ENCODE peak calls at places on chromosomes 13 and 19, in seven cellular contexts. One of them, this sample, is unnamed.

GRCh38 chr19:44775676-44776240 is 1.9 kb upstream of the CBLC start:
- DNase-seq in adrenal gland: no peak
- DNase-seq in ascending aorta: no peak
- DNase-seq in thoracic aorta: no peak
- DNase-seq in RWPE1: no peak
- DNase-seq in K562: no peak
- DNase-seq in choroid plexus epithelial cell: no peak
- DNase-seq in this sample: no peak

GRCh38 chr13:24661713-24662112 is 18.5 kb upstream of the ATP12A start:
- DNase-seq in thoracic aorta: no peak
- DNase-seq in choroid plexus epithelial cell: no peak
- DNase-seq in K562: no peak
- DNase-seq in adrenal gland: no peak
- DNase-seq in RWPE1: no peak
- DNase-seq in ascending aorta: no peak
- DNase-seq in this sample: no peak

GRCh38 chr13:84352946-84353345 is 470.7 kb upstream of the SLITRK1 start:
- DNase-seq in adrenal gland: no peak
- DNase-seq in thoracic aorta: no peak
- DNase-seq in RWPE1: no peak
- DNase-seq in choroid plexus epithelial cell: peak
- DNase-seq in ascending aorta: no peak
- DNase-seq in K562: no peak
- DNase-seq in this sample: no peak

GRCh38 chr19:861756-862528 is 2.5 kb downstream of the CFD start:
- DNase-seq in RWPE1: peak
- DNase-seq in K562: peak
- DNase-seq in ascending aorta: no peak
- DNase-seq in choroid plexus epithelial cell: peak
- DNase-seq in thoracic aorta: no peak
- DNase-seq in adrenal gland: peak
- DNase-seq in this sample: peak

GRCh38 chr13:114015608-114016295 is 41.9 kb upstream of the C13orf46 start:
- DNase-seq in thoracic aorta: no peak
- DNase-seq in choroid plexus epithelial cell: peak
- DNase-seq in adrenal gland: no peak
- DNase-seq in ascending aorta: no peak
- DNase-seq in RWPE1: peak
- DNase-seq in K562: no peak
- DNase-seq in this sample: no peak

GRCh38 chr19:43290568-43291359 is 21.4 kb upstream of the PSG9 start:
- DNase-seq in RWPE1: no peak
- DNase-seq in adrenal gland: no peak
- DNase-seq in K562: no peak
- DNase-seq in thoracic aorta: no peak
- DNase-seq in choroid plexus epithelial cell: peak
- DNase-seq in ascending aorta: no peak
- DNase-seq in this sample: peak

GRCh38 chr19:46620267-46620666 is 4.6 kb downstream of the PTGIR start:
- DNase-seq in ascending aorta: no peak
- DNase-seq in adrenal gland: no peak
- DNase-seq in K562: no peak
- DNase-seq in RWPE1: no peak
- DNase-seq in thoracic aorta: no peak
- DNase-seq in choroid plexus epithelial cell: no peak
- DNase-seq in this sample: no peak

GRCh38 chr13:59236979-59237378 is 926.7 kb downstream of the DIAPH3 start:
- DNase-seq in adrenal gland: no peak
- DNase-seq in thoracic aorta: no peak
- DNase-seq in RWPE1: no peak
- DNase-seq in choroid plexus epithelial cell: no peak
- DNase-seq in ascending aorta: no peak
- DNase-seq in K562: no peak
- DNase-seq in this sample: no peak

GRCh38 chr19:35297922-35298321 is 6.0 kb downstream of the MAG start:
- DNase-seq in thoracic aorta: no peak
- DNase-seq in adrenal gland: no peak
- DNase-seq in RWPE1: no peak
- DNase-seq in choroid plexus epithelial cell: no peak
- DNase-seq in ascending aorta: no peak
- DNase-seq in K562: no peak
- DNase-seq in this sample: no peak

GRCh38 chr13:111925146-111925875 is 141.6 kb upstream of the SOX1 start:
- DNase-seq in RWPE1: no peak
- DNase-seq in thoracic aorta: no peak
- DNase-seq in ascending aorta: no peak
- DNase-seq in adrenal gland: no peak
- DNase-seq in K562: no peak
- DNase-seq in choroid plexus epithelial cell: no peak
- DNase-seq in this sample: no peak

GRCh38 chr13:94119360-94119936 is 360.0 kb downstream of the DCT start:
- DNase-seq in choroid plexus epithelial cell: no peak
- DNase-seq in K562: no peak
- DNase-seq in ascending aorta: no peak
- DNase-seq in RWPE1: no peak
- DNase-seq in thoracic aorta: no peak
- DNase-seq in adrenal gland: no peak
- DNase-seq in this sample: no peak

GRCh38 chr13:79501538-79502232 is 20.7 kb downstream of the NDFIP2 start:
- DNase-seq in ascending aorta: no peak
- DNase-seq in thoracic aorta: no peak
- DNase-seq in choroid plexus epithelial cell: peak
- DNase-seq in RWPE1: no peak
- DNase-seq in adrenal gland: no peak
- DNase-seq in K562: no peak
- DNase-seq in this sample: no peak

GRCh38 chr13:114339779-114340534 is 25.7 kb downstream of the CHAMP1 start:
- DNase-seq in choroid plexus epithelial cell: peak
- DNase-seq in RWPE1: peak
- DNase-seq in thoracic aorta: no peak
- DNase-seq in adrenal gland: peak
- DNase-seq in K562: no peak
- DNase-seq in ascending aorta: no peak
- DNase-seq in this sample: no peak

GRCh38 chr19:4297901-4298771 is 4.1 kb downstream of the TMIGD2 start:
- DNase-seq in K562: no peak
- DNase-seq in thoracic aorta: no peak
- DNase-seq in adrenal gland: no peak
- DNase-seq in choroid plexus epithelial cell: no peak
- DNase-seq in ascending aorta: no peak
- DNase-seq in RWPE1: no peak
- DNase-seq in this sample: no peak

GRCh38 chr13:44692173-44692713 is 116.1 kb upstream of the TSC22D1 start:
- DNase-seq in choroid plexus epithelial cell: peak
- DNase-seq in adrenal gland: no peak
- DNase-seq in ascending aorta: no peak
- DNase-seq in thoracic aorta: no peak
- DNase-seq in K562: no peak
- DNase-seq in RWPE1: no peak
- DNase-seq in this sample: no peak

GRCh38 chr19:19372656-19373416 is 32.6 kb upstream of the GATAD2A start:
- DNase-seq in K562: peak
- DNase-seq in RWPE1: peak
- DNase-seq in choroid plexus epithelial cell: peak
- DNase-seq in ascending aorta: peak
- DNase-seq in thoracic aorta: no peak
- DNase-seq in adrenal gland: peak
- DNase-seq in this sample: no peak

GRCh38 chr19:46904114-46905060 is 43.6 kb downstream of the ARHGAP35 start:
- DNase-seq in RWPE1: no peak
- DNase-seq in K562: no peak
- DNase-seq in thoracic aorta: no peak
- DNase-seq in choroid plexus epithelial cell: peak
- DNase-seq in ascending aorta: no peak
- DNase-seq in adrenal gland: peak
- DNase-seq in this sample: no peak

GRCh38 chr13:105642511-105642958 is 892.9 kb downstream of the EFNB2 start:
- DNase-seq in choroid plexus epithelial cell: peak
- DNase-seq in ascending aorta: no peak
- DNase-seq in RWPE1: no peak
- DNase-seq in K562: no peak
- DNase-seq in thoracic aorta: no peak
- DNase-seq in adrenal gland: no peak
- DNase-seq in this sample: no peak

GRCh38 chr13:98886587-98886986 is 91.3 kb downstream of the DOCK9 start:
- DNase-seq in ascending aorta: no peak
- DNase-seq in RWPE1: no peak
- DNase-seq in adrenal gland: no peak
- DNase-seq in choroid plexus epithelial cell: no peak
- DNase-seq in thoracic aorta: no peak
- DNase-seq in K562: no peak
- DNase-seq in this sample: no peak

GRCh38 chr13:85896516-85897450 is 97.6 kb upstream of the SLITRK6 start:
- DNase-seq in adrenal gland: no peak
- DNase-seq in thoracic aorta: no peak
- DNase-seq in choroid plexus epithelial cell: peak
- DNase-seq in K562: no peak
- DNase-seq in RWPE1: peak
- DNase-seq in ascending aorta: no peak
- DNase-seq in this sample: no peak

GRCh38 chr19:30371157-30371845 is 883 bp upstream of the ZNF536 start:
- DNase-seq in K562: no peak
- DNase-seq in RWPE1: no peak
- DNase-seq in thoracic aorta: no peak
- DNase-seq in ascending aorta: no peak
- DNase-seq in adrenal gland: no peak
- DNase-seq in choroid plexus epithelial cell: no peak
- DNase-seq in this sample: no peak
- TF ChIP-seq CTCF in K562: no peak
- TF ChIP-seq CTCF in RWPE1: no peak
- TF ChIP-seq CTCF in thoracic aorta: no peak
- TF ChIP-seq CTCF in ascending aorta: no peak
- TF ChIP-seq CTCF in adrenal gland: no peak
- TF ChIP-seq CTCF in choroid plexus epithelial cell: no peak
- TF ChIP-seq CTCF in this sample: no peak

DNA sequence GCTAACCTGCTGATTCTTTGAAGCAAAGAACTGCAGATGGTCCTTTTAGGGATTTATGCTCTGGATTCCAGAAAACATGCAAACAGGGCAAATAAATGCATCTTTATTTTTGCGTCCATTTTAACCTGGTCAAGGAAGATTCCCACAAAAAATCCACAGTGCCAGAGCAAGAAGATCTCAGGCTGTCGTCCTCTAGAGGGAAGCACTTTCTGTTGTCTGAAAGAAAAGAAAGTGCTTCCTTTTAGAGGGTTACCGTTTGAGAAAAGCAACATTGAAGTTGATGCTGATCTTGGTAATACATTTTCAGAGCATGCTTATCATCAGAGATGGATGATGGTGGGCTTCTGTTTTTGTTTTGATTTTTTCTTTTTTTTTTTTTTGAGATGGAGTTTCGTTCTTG is 75.5 kb downstream of the DPRX start:
- DNase-seq in K562: no peak
- DNase-seq in RWPE1: no peak
- DNase-seq in choroid plexus epithelial cell: no peak
- DNase-seq in adrenal gland: no peak
- DNase-seq in ascending aorta: no peak
- DNase-seq in thoracic aorta: no peak
- DNase-seq in this sample: no peak
- TF ChIP-seq CTCF in K562: no peak
- TF ChIP-seq CTCF in RWPE1: no peak
- TF ChIP-seq CTCF in choroid plexus epithelial cell: no peak
- TF ChIP-seq CTCF in adrenal gland: no peak
- TF ChIP-seq CTCF in ascending aorta: no peak
- TF ChIP-seq CTCF in thoracic aorta: no peak
- TF ChIP-seq CTCF in this sample: no peak

GRCh38 chr13:50127726-50128291 is 112.6 kb downstream of the KCNRG start:
- DNase-seq in thoracic aorta: no peak
- DNase-seq in RWPE1: no peak
- DNase-seq in ascending aorta: no peak
- DNase-seq in adrenal gland: no peak
- DNase-seq in choroid plexus epithelial cell: peak
- DNase-seq in K562: no peak
- DNase-seq in this sample: peak

GRCh38 chr13:50125556-50126377 is 110.5 kb downstream of the KCNRG start:
- DNase-seq in RWPE1: peak
- DNase-seq in choroid plexus epithelial cell: peak
- DNase-seq in adrenal gland: peak
- DNase-seq in thoracic aorta: peak
- DNase-seq in K562: peak
- DNase-seq in ascending aorta: peak
- DNase-seq in this sample: peak

GRCh38 chr13:50125306-50125555 is 110.0 kb downstream of the KCNRG start:
- DNase-seq in thoracic aorta: no peak
- DNase-seq in K562: no peak
- DNase-seq in ascending aorta: no peak
- DNase-seq in RWPE1: peak
- DNase-seq in adrenal gland: no peak
- DNase-seq in choroid plexus epithelial cell: no peak
- DNase-seq in this sample: no peak

GRCh38 chr13:50127017-50127725 is 111.9 kb downstream of the KCNRG start:
- DNase-seq in RWPE1: no peak
- DNase-seq in thoracic aorta: no peak
- DNase-seq in adrenal gland: peak
- DNase-seq in choroid plexus epithelial cell: peak
- DNase-seq in K562: no peak
- DNase-seq in ascending aorta: no peak
- DNase-seq in this sample: peak

DNA sequence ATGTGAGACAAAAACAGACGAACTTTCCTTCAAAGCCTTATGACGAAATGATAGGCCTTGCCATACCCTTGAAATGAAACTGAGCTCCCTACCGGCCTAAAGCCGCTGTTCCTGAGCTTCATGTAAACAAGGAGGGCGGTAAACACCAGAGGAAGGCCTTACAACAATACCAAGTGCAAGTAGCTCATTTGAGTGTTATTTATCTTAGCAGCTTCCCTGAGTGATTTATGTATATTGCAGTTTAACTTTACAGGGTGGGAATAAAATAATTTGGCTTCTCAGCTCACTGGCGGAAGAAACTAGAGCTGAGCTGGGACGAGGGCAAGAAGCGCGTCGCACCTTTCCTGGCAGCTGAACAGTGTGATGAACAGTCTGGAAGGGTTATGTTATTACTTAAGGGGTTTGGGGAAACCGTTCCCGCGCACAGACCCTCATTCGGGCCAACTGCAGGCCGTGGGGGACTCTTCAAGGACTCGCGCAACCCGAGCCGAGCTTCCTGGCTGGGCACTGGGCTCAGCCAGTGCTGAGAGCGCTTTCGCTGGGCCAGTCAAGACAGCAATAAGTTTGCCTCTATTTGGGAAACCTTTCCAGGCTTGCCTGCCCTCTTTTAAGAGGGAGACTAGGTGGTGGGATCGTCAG is 111.3 kb downstream of the KCNRG start:
- DNase-seq in ascending aorta: no peak
- DNase-seq in RWPE1: no peak
- DNase-seq in thoracic aorta: no peak
- DNase-seq in K562: no peak
- DNase-seq in adrenal gland: peak
- DNase-seq in choroid plexus epithelial cell: peak
- DNase-seq in this sample: no peak
- TF ChIP-seq CTCF in ascending aorta: no peak
- TF ChIP-seq CTCF in RWPE1: no peak
- TF ChIP-seq CTCF in thoracic aorta: no peak
- TF ChIP-seq CTCF in K562: no peak
- TF ChIP-seq CTCF in adrenal gland: no peak
- TF ChIP-seq CTCF in choroid plexus epithelial cell: no peak
- TF ChIP-seq CTCF in this sample: no peak

DNA sequence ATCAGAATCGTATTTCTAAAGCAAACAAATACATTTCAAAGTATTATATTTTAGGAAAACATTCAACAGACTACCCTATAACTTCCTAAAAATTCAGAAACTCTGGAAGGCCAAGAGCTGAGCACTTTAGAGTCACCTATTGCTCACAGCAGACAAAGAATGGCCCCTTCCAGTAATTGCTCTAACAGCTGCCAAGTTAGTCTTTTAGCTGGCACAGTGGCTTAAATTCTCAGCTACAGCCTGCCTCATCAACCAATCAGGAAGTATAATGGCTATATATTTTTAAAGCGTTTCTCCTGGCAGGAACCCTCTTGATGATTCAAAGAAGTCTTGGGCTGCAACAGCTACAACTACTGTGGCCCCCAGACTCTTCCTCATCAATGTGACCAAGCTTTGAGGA is 14.9 kb upstream of the SLITRK5 start:
- DNase-seq in RWPE1: no peak
- DNase-seq in adrenal gland: no peak
- DNase-seq in ascending aorta: no peak
- DNase-seq in thoracic aorta: no peak
- DNase-seq in choroid plexus epithelial cell: no peak
- DNase-seq in K562: no peak
- DNase-seq in this sample: no peak
- TF ChIP-seq CTCF in RWPE1: no peak
- TF ChIP-seq CTCF in adrenal gland: no peak
- TF ChIP-seq CTCF in ascending aorta: no peak
- TF ChIP-seq CTCF in thoracic aorta: no peak
- TF ChIP-seq CTCF in choroid plexus epithelial cell: no peak
- TF ChIP-seq CTCF in K562: no peak
- TF ChIP-seq CTCF in this sample: no peak